ENCODE peak calls at places on chromosomes 13 and 19, in ten cellular contexts. One of them, this sample, is unnamed.
A peak's percentile ranks its signal among the peaks of the same experiment; 100 is the strongest.

GRCh38 chr19:53818756-53819155 is 5.4 kb downstream of the NLRP12 start:
- DNase-seq in cardiac muscle cell: no peak
- DNase-seq in ascending aorta: no peak
- DNase-seq in IMR-90: no peak
- DNase-seq in left ventricle myocardium inferior: no peak
- DNase-seq in pancreas: no peak
- DNase-seq in body of pancreas: no peak
- DNase-seq in CD4-positive, alpha-beta memory T cell: no peak
- DNase-seq in uterus: no peak
- DNase-seq in Peyer's patch: no peak
- DNase-seq in this sample: no peak

GRCh38 chr19:29666634-29667389 is 1.6 kb downstream of the PLEKHF1 start:
- DNase-seq in CD4-positive, alpha-beta memory T cell: peak; percentile 42
- DNase-seq in Peyer's patch: peak; percentile 65
- DNase-seq in IMR-90: peak; percentile 64
- DNase-seq in left ventricle myocardium inferior: peak; percentile 79
- DNase-seq in pancreas: no peak
- DNase-seq in ascending aorta: no peak
- DNase-seq in uterus: peak; percentile 82
- DNase-seq in cardiac muscle cell: peak; percentile 81
- DNase-seq in body of pancreas: peak; percentile 47
- DNase-seq in this sample: peak; percentile 80

GRCh38 chr19:30686252-30686762 is 314.1 kb downstream of the ZNF536 start:
- DNase-seq in IMR-90: no peak
- DNase-seq in Peyer's patch: no peak
- DNase-seq in uterus: no peak
- DNase-seq in CD4-positive, alpha-beta memory T cell: no peak
- DNase-seq in cardiac muscle cell: no peak
- DNase-seq in left ventricle myocardium inferior: no peak
- DNase-seq in pancreas: no peak
- DNase-seq in body of pancreas: no peak
- DNase-seq in ascending aorta: no peak
- DNase-seq in this sample: no peak

GRCh38 chr19:44202470-44202869 is 9.9 kb upstream of the ZNF227 start:
- DNase-seq in body of pancreas: no peak
- DNase-seq in IMR-90: peak; percentile 51
- DNase-seq in uterus: no peak
- DNase-seq in cardiac muscle cell: no peak
- DNase-seq in left ventricle myocardium inferior: no peak
- DNase-seq in ascending aorta: no peak
- DNase-seq in pancreas: no peak
- DNase-seq in CD4-positive, alpha-beta memory T cell: no peak
- DNase-seq in Peyer's patch: no peak
- DNase-seq in this sample: no peak

GRCh38 chr19:6099037-6099436 is 11.3 kb downstream of the RFX2 start:
- DNase-seq in left ventricle myocardium inferior: no peak
- DNase-seq in ascending aorta: no peak
- DNase-seq in CD4-positive, alpha-beta memory T cell: no peak
- DNase-seq in Peyer's patch: no peak
- DNase-seq in pancreas: no peak
- DNase-seq in cardiac muscle cell: no peak
- DNase-seq in IMR-90: no peak
- DNase-seq in uterus: no peak
- DNase-seq in body of pancreas: no peak
- DNase-seq in this sample: no peak

GRCh38 chr13:67390462-67391093 is 160.4 kb upstream of the PCDH9 start:
- DNase-seq in CD4-positive, alpha-beta memory T cell: no peak
- DNase-seq in pancreas: no peak
- DNase-seq in uterus: no peak
- DNase-seq in left ventricle myocardium inferior: no peak
- DNase-seq in ascending aorta: no peak
- DNase-seq in cardiac muscle cell: no peak
- DNase-seq in IMR-90: peak; percentile 76
- DNase-seq in Peyer's patch: no peak
- DNase-seq in body of pancreas: no peak
- DNase-seq in this sample: no peak

GRCh38 chr19:7900401-7900870 is 3.2 kb upstream of the MAP2K7 start:
- DNase-seq in ascending aorta: no peak
- DNase-seq in IMR-90: no peak
- DNase-seq in body of pancreas: no peak
- DNase-seq in uterus: no peak
- DNase-seq in pancreas: peak; percentile 72
- DNase-seq in CD4-positive, alpha-beta memory T cell: no peak
- DNase-seq in left ventricle myocardium inferior: no peak
- DNase-seq in cardiac muscle cell: no peak
- DNase-seq in Peyer's patch: no peak
- DNase-seq in this sample: no peak

GRCh38 chr13:111074826-111075225 is 40.3 kb upstream of the ARHGEF7 start:
- DNase-seq in CD4-positive, alpha-beta memory T cell: no peak
- DNase-seq in body of pancreas: no peak
- DNase-seq in left ventricle myocardium inferior: no peak
- DNase-seq in ascending aorta: no peak
- DNase-seq in Peyer's patch: no peak
- DNase-seq in uterus: no peak
- DNase-seq in pancreas: no peak
- DNase-seq in IMR-90: no peak
- DNase-seq in cardiac muscle cell: no peak
- DNase-seq in this sample: no peak

GRCh38 chr13:27334774-27335490 is 64.3 kb downstream of the RASL11A start:
- DNase-seq in left ventricle myocardium inferior: no peak
- DNase-seq in pancreas: no peak
- DNase-seq in cardiac muscle cell: no peak
- DNase-seq in uterus: no peak
- DNase-seq in CD4-positive, alpha-beta memory T cell: no peak
- DNase-seq in ascending aorta: no peak
- DNase-seq in IMR-90: peak; percentile 90
- DNase-seq in body of pancreas: no peak
- DNase-seq in Peyer's patch: no peak
- DNase-seq in this sample: no peak

GRCh38 chr19:38544569-38545315 is 73.0 kb downstream of the MAP4K1 start:
- DNase-seq in Peyer's patch: no peak
- DNase-seq in left ventricle myocardium inferior: no peak
- DNase-seq in IMR-90: peak; percentile 5
- DNase-seq in cardiac muscle cell: no peak
- DNase-seq in pancreas: no peak
- DNase-seq in uterus: no peak
- DNase-seq in CD4-positive, alpha-beta memory T cell: no peak
- DNase-seq in ascending aorta: no peak
- DNase-seq in body of pancreas: no peak
- DNase-seq in this sample: no peak

GRCh38 chr19:38545596-38545995 is 72.2 kb downstream of the MAP4K1 start:
- DNase-seq in left ventricle myocardium inferior: no peak
- DNase-seq in body of pancreas: no peak
- DNase-seq in Peyer's patch: no peak
- DNase-seq in ascending aorta: no peak
- DNase-seq in uterus: no peak
- DNase-seq in IMR-90: no peak
- DNase-seq in CD4-positive, alpha-beta memory T cell: no peak
- DNase-seq in cardiac muscle cell: no peak
- DNase-seq in pancreas: no peak
- DNase-seq in this sample: no peak

GRCh38 chr19:38543807-38544568 is 73.8 kb downstream of the MAP4K1 start:
- DNase-seq in ascending aorta: peak; percentile 77
- DNase-seq in Peyer's patch: peak; percentile 61
- DNase-seq in IMR-90: peak; percentile 86
- DNase-seq in body of pancreas: peak; percentile 73
- DNase-seq in pancreas: peak; percentile 56
- DNase-seq in left ventricle myocardium inferior: peak; percentile 32
- DNase-seq in cardiac muscle cell: peak; percentile 62
- DNase-seq in CD4-positive, alpha-beta memory T cell: no peak
- DNase-seq in uterus: peak; percentile 45
- DNase-seq in this sample: peak; percentile 74

GRCh38 chr19:38542040-38542439 is 75.7 kb downstream of the MAP4K1 start:
- DNase-seq in body of pancreas: no peak
- DNase-seq in Peyer's patch: no peak
- DNase-seq in uterus: no peak
- DNase-seq in pancreas: no peak
- DNase-seq in CD4-positive, alpha-beta memory T cell: no peak
- DNase-seq in left ventricle myocardium inferior: no peak
- DNase-seq in ascending aorta: no peak
- DNase-seq in cardiac muscle cell: no peak
- DNase-seq in IMR-90: no peak
- DNase-seq in this sample: no peak

DNA sequence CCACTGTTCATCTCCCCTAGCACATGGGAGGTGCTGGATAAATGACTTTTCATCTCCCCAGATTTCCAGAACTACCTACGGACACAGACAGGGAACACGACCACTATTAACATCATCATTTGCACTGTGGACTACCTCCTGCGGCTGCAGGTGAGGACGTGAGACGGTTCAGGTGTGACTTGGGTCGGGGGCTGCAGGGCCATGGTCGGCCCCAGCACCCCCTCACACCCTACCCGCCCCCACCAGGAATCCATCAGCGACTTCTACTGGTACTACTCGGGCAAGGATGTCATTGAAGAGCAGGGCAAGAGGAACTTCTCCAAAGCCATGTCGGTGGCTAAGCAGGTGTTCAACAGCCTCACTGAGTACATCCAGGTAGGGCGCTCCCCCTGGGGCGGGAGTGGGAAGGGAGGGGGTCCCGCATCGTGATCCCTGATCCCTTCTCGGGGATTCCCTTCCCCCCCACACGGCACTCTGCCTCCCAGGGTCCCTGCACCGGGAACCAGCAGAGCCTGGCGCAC is 74.4 kb downstream of the MAP4K1 start:
- DNase-seq in CD4-positive, alpha-beta memory T cell: no peak
- DNase-seq in ascending aorta: no peak
- DNase-seq in body of pancreas: no peak
- DNase-seq in IMR-90: no peak
- DNase-seq in left ventricle myocardium inferior: no peak
- DNase-seq in pancreas: no peak
- DNase-seq in Peyer's patch: no peak
- DNase-seq in cardiac muscle cell: no peak
- DNase-seq in uterus: no peak
- DNase-seq in this sample: no peak
- H3K4me3 ChIP-seq in CD4-positive, alpha-beta memory T cell: no peak overlapping the region
- H3K4me3 ChIP-seq in ascending aorta: no peak overlapping the region
- H3K4me3 ChIP-seq in body of pancreas: no peak overlapping the region
- H3K4me3 ChIP-seq in IMR-90: peak overlapping the region; percentile 31
- H3K4me3 ChIP-seq in left ventricle myocardium inferior: peak overlapping the region; percentile 11
- H3K4me3 ChIP-seq in pancreas: no peak overlapping the region
- H3K4me3 ChIP-seq in Peyer's patch: no peak overlapping the region
- H3K4me3 ChIP-seq in cardiac muscle cell: no peak overlapping the region
- H3K4me3 ChIP-seq in uterus: no peak overlapping the region
- H3K4me3 ChIP-seq in this sample: no peak overlapping the region

DNA sequence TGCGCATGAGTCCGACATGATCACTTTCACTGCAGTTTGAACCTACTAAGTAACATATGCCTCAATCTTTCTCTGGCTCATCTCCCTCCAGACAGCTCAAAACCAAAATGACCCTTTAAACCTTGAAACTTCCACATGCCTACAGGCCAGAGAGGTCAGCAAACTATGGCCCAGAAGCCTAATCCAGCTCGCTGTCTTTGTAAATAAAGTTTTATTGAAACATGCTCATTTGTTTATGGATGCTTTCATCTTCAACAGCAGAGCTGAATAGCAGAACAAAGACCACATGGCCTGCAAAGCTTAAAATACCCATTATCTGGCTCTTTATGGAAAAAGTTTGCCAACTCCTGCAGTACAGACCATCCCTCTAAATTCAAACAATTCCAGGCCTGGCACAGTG is 15.6 kb downstream of the FBXO46 start:
- DNase-seq in CD4-positive, alpha-beta memory T cell: no peak
- DNase-seq in Peyer's patch: no peak
- DNase-seq in IMR-90: no peak
- DNase-seq in ascending aorta: no peak
- DNase-seq in body of pancreas: no peak
- DNase-seq in cardiac muscle cell: no peak
- DNase-seq in pancreas: no peak
- DNase-seq in uterus: no peak
- DNase-seq in left ventricle myocardium inferior: no peak
- DNase-seq in this sample: no peak
- H3K4me1 ChIP-seq in CD4-positive, alpha-beta memory T cell: peaks cover 38% of the 10 kb centered on the region
- H3K4me1 ChIP-seq in Peyer's patch: no peaks in the 10 kb centered on the region
- H3K4me1 ChIP-seq in IMR-90: peaks cover 7% of the 10 kb centered on the region
- H3K4me1 ChIP-seq in ascending aorta: peaks cover 11% of the 10 kb centered on the region
- H3K4me1 ChIP-seq in body of pancreas: peaks cover 21% of the 10 kb centered on the region
- H3K4me1 ChIP-seq in cardiac muscle cell: peaks cover 16% of the 10 kb centered on the region
- H3K4me1 ChIP-seq in pancreas: no peaks in the 10 kb centered on the region
- H3K4me1 ChIP-seq in uterus: peaks cover 4% of the 10 kb centered on the region
- H3K4me1 ChIP-seq in left ventricle myocardium inferior: peaks cover 24% of the 10 kb centered on the region
- H3K4me1 ChIP-seq in this sample: peaks cover 9% of the 10 kb centered on the region

DNA sequence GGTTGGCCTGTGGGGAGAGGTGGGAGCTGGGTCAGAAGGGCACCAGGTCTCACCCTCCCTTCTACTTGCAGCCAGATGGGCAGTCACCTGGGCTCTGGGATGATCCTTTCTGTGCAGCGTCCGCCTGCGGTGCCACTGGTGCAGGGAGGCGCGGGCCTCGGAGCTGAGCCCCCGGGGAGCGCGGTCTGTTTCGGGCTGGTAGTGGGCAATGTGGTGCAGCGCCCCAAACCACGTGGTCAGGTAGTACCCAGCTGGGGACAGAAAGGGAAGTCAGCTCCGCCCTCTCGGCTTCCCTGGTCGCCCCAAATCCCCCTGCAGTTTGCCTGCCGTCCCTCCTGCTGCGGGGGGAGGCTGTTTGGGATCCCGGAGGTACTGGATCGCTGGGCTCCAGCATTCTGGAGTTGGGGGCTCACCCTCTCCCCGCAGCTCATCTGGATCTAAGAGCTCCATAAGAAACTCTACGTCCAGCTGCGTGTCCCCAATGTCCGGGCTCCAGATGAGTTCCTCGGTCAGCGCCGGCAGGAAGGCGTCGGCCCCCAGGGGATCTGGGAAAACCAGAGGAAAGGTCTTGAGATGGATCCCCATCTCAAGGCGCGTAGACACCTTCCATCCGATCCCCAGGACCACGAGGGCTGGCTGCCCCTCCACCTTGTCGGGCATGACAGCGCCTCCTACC is 8.8 kb downstream of the RINL start:
- DNase-seq in Peyer's patch: peak; percentile 82
- DNase-seq in CD4-positive, alpha-beta memory T cell: no peak
- DNase-seq in uterus: no peak
- DNase-seq in IMR-90: no peak
- DNase-seq in left ventricle myocardium inferior: no peak
- DNase-seq in body of pancreas: peak; percentile 50
- DNase-seq in pancreas: peak; percentile 71
- DNase-seq in cardiac muscle cell: no peak
- DNase-seq in ascending aorta: no peak
- DNase-seq in this sample: no peak
- H3K4me3 ChIP-seq in Peyer's patch: peak overlapping the region; percentile 56
- H3K4me3 ChIP-seq in CD4-positive, alpha-beta memory T cell: peak overlapping the region; percentile 60
- H3K4me3 ChIP-seq in uterus: peak overlapping the region; percentile 29
- H3K4me3 ChIP-seq in IMR-90: peak overlapping the region; percentile 39
- H3K4me3 ChIP-seq in left ventricle myocardium inferior: peak overlapping the region; percentile 69
- H3K4me3 ChIP-seq in body of pancreas: peak overlapping the region; percentile 40
- H3K4me3 ChIP-seq in pancreas: peak overlapping the region; percentile 44
- H3K4me3 ChIP-seq in cardiac muscle cell: peak overlapping the region; percentile 11
- H3K4me3 ChIP-seq in ascending aorta: peak overlapping the region; percentile 40
- H3K4me3 ChIP-seq in this sample: peak overlapping the region; percentile 60

DNA sequence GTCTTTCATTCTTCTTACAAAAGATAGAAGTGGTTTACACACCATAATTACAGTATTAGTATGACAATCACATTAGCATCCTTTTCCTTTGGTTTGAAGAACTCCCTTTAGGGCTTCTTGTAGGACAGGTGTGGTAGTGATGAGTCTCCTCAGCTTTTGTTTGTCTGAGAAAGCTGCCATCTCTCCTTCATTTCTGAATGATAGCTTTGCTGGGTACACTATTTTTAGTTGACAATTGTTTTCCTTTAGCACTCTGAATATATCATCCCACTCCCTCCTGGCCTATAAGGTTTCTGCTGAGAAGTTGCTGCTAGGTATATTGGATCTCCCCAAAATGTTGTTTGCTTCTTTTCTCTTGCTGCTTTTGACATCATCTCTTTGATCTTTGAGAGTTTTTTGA is 39.3 kb downstream of the RASA3 start:
- DNase-seq in uterus: no peak
- DNase-seq in Peyer's patch: no peak
- DNase-seq in CD4-positive, alpha-beta memory T cell: no peak
- DNase-seq in ascending aorta: no peak
- DNase-seq in pancreas: no peak
- DNase-seq in left ventricle myocardium inferior: no peak
- DNase-seq in body of pancreas: no peak
- DNase-seq in IMR-90: no peak
- DNase-seq in cardiac muscle cell: no peak
- DNase-seq in this sample: no peak
- H3K4me1 ChIP-seq in uterus: no peaks in the 10 kb centered on the region
- H3K4me1 ChIP-seq in Peyer's patch: no peaks in the 10 kb centered on the region
- H3K4me1 ChIP-seq in CD4-positive, alpha-beta memory T cell: peaks cover 58% of the 10 kb centered on the region
- H3K4me1 ChIP-seq in ascending aorta: no peaks in the 10 kb centered on the region
- H3K4me1 ChIP-seq in pancreas: no peaks in the 10 kb centered on the region
- H3K4me1 ChIP-seq in left ventricle myocardium inferior: peaks cover 2% of the 10 kb centered on the region
- H3K4me1 ChIP-seq in body of pancreas: peaks cover 2% of the 10 kb centered on the region
- H3K4me1 ChIP-seq in IMR-90: peaks cover 16% of the 10 kb centered on the region
- H3K4me1 ChIP-seq in cardiac muscle cell: peaks cover 6% of the 10 kb centered on the region
- H3K4me1 ChIP-seq in this sample: no peaks in the 10 kb centered on the region